ENCODE peak calls at places on chromosomes 4 and X, in four cellular contexts. One of them, this sample, is unnamed.

GRCh38 chr4:82099863-82100579 is 273.8 kb downstream of the HNRNPD start:
- DNase-seq in stimulated activated CD4-positive, alpha-beta T cell treated with anti-CD3 and anti-CD28 coated beads, Interleukin-1b, Interleukin-23, amount 100 ng/mL, for 1 hour: no peak
- DNase-seq in AG09319: no peak
- DNase-seq in ecto neural progenitor cell: no peak
- DNase-seq in this sample: no peak

GRCh38 chr4:55722132-55722531 is 86.0 kb upstream of the NMU start:
- DNase-seq in stimulated activated CD4-positive, alpha-beta T cell treated with anti-CD3 and anti-CD28 coated beads, Interleukin-1b, Interleukin-23, amount 100 ng/mL, for 1 hour: no peak
- DNase-seq in AG09319: no peak
- DNase-seq in ecto neural progenitor cell: no peak
- DNase-seq in this sample: no peak

GRCh38 chrX:120725874-120726273 is 96.0 kb upstream of the C1GALT1C1 start:
- DNase-seq in stimulated activated CD4-positive, alpha-beta T cell treated with anti-CD3 and anti-CD28 coated beads, Interleukin-1b, Interleukin-23, amount 100 ng/mL, for 1 hour: no peak
- DNase-seq in AG09319: no peak
- DNase-seq in ecto neural progenitor cell: no peak
- DNase-seq in this sample: no peak

GRCh38 chr4:145176641-145177432 is 3.6 kb downstream of the OTUD4 start:
- DNase-seq in stimulated activated CD4-positive, alpha-beta T cell treated with anti-CD3 and anti-CD28 coated beads, Interleukin-1b, Interleukin-23, amount 100 ng/mL, for 1 hour: no peak
- DNase-seq in AG09319: no peak
- DNase-seq in ecto neural progenitor cell: no peak
- DNase-seq in this sample: no peak

GRCh38 chrX:76509775-76510174 is 82.3 kb downstream of the MAGEE1 start:
- DNase-seq in stimulated activated CD4-positive, alpha-beta T cell treated with anti-CD3 and anti-CD28 coated beads, Interleukin-1b, Interleukin-23, amount 100 ng/mL, for 1 hour: no peak
- DNase-seq in AG09319: no peak
- DNase-seq in ecto neural progenitor cell: no peak
- DNase-seq in this sample: no peak

GRCh38 chrX:77668391-77669237 is 117.4 kb downstream of the ATRX start:
- DNase-seq in stimulated activated CD4-positive, alpha-beta T cell treated with anti-CD3 and anti-CD28 coated beads, Interleukin-1b, Interleukin-23, amount 100 ng/mL, for 1 hour: no peak
- DNase-seq in AG09319: no peak
- DNase-seq in ecto neural progenitor cell: no peak
- DNase-seq in this sample: no peak

GRCh38 chr4:114727426-114727825 is 128.8 kb downstream of the UGT8 start:
- DNase-seq in stimulated activated CD4-positive, alpha-beta T cell treated with anti-CD3 and anti-CD28 coated beads, Interleukin-1b, Interleukin-23, amount 100 ng/mL, for 1 hour: no peak
- DNase-seq in AG09319: no peak
- DNase-seq in ecto neural progenitor cell: peak
- DNase-seq in this sample: no peak

GRCh38 chr4:15262396-15262795 is 165.4 kb upstream of the C1QTNF7 start:
- DNase-seq in stimulated activated CD4-positive, alpha-beta T cell treated with anti-CD3 and anti-CD28 coated beads, Interleukin-1b, Interleukin-23, amount 100 ng/mL, for 1 hour: no peak
- DNase-seq in AG09319: no peak
- DNase-seq in ecto neural progenitor cell: no peak
- DNase-seq in this sample: no peak

GRCh38 chr4:149409186-149410056 is 406.2 kb downstream of the IQCM start:
- DNase-seq in stimulated activated CD4-positive, alpha-beta T cell treated with anti-CD3 and anti-CD28 coated beads, Interleukin-1b, Interleukin-23, amount 100 ng/mL, for 1 hour: no peak
- DNase-seq in AG09319: peak
- DNase-seq in ecto neural progenitor cell: no peak
- DNase-seq in this sample: no peak

GRCh38 chr4:113905301-113905700 is 74.1 kb downstream of the ARSJ start:
- DNase-seq in stimulated activated CD4-positive, alpha-beta T cell treated with anti-CD3 and anti-CD28 coated beads, Interleukin-1b, Interleukin-23, amount 100 ng/mL, for 1 hour: no peak
- DNase-seq in AG09319: peak
- DNase-seq in ecto neural progenitor cell: no peak
- DNase-seq in this sample: no peak

GRCh38 chrX:50594788-50595187 is 124.2 kb upstream of the DGKK start:
- DNase-seq in stimulated activated CD4-positive, alpha-beta T cell treated with anti-CD3 and anti-CD28 coated beads, Interleukin-1b, Interleukin-23, amount 100 ng/mL, for 1 hour: no peak
- DNase-seq in AG09319: no peak
- DNase-seq in ecto neural progenitor cell: no peak
- DNase-seq in this sample: peak

GRCh38 chrX:1086444-1087409 is 125.7 kb downstream of the CRLF2 start:
- DNase-seq in stimulated activated CD4-positive, alpha-beta T cell treated with anti-CD3 and anti-CD28 coated beads, Interleukin-1b, Interleukin-23, amount 100 ng/mL, for 1 hour: no peak
- DNase-seq in AG09319: no peak
- DNase-seq in ecto neural progenitor cell: no peak
- DNase-seq in this sample: no peak

GRCh38 chr4:125085-125820 is 952 bp downstream of the ZNF718 start:
- DNase-seq in stimulated activated CD4-positive, alpha-beta T cell treated with anti-CD3 and anti-CD28 coated beads, Interleukin-1b, Interleukin-23, amount 100 ng/mL, for 1 hour: no peak
- DNase-seq in AG09319: no peak
- DNase-seq in ecto neural progenitor cell: peak
- DNase-seq in this sample: peak

GRCh38 chr4:29970626-29971025 is 749.5 kb upstream of the PCDH7 start:
- DNase-seq in stimulated activated CD4-positive, alpha-beta T cell treated with anti-CD3 and anti-CD28 coated beads, Interleukin-1b, Interleukin-23, amount 100 ng/mL, for 1 hour: no peak
- DNase-seq in AG09319: no peak
- DNase-seq in ecto neural progenitor cell: peak
- DNase-seq in this sample: peak

GRCh38 chrX:40179333-40179732 is 81.6 kb upstream of the BCOR start:
- DNase-seq in stimulated activated CD4-positive, alpha-beta T cell treated with anti-CD3 and anti-CD28 coated beads, Interleukin-1b, Interleukin-23, amount 100 ng/mL, for 1 hour: no peak
- DNase-seq in AG09319: no peak
- DNase-seq in ecto neural progenitor cell: no peak
- DNase-seq in this sample: no peak

GRCh38 chr4:152920768-152921167 is 15.4 kb upstream of the FHDC1 start:
- DNase-seq in stimulated activated CD4-positive, alpha-beta T cell treated with anti-CD3 and anti-CD28 coated beads, Interleukin-1b, Interleukin-23, amount 100 ng/mL, for 1 hour: no peak
- DNase-seq in AG09319: no peak
- DNase-seq in ecto neural progenitor cell: no peak
- DNase-seq in this sample: no peak

GRCh38 chr4:67638157-67638556 is 62.8 kb downstream of the UBA6 start:
- DNase-seq in stimulated activated CD4-positive, alpha-beta T cell treated with anti-CD3 and anti-CD28 coated beads, Interleukin-1b, Interleukin-23, amount 100 ng/mL, for 1 hour: no peak
- DNase-seq in AG09319: no peak
- DNase-seq in ecto neural progenitor cell: no peak
- DNase-seq in this sample: no peak

GRCh38 chr4:40976343-40976742 is 226.6 kb downstream of the NSUN7 start:
- DNase-seq in stimulated activated CD4-positive, alpha-beta T cell treated with anti-CD3 and anti-CD28 coated beads, Interleukin-1b, Interleukin-23, amount 100 ng/mL, for 1 hour: no peak
- DNase-seq in AG09319: peak
- DNase-seq in ecto neural progenitor cell: no peak
- DNase-seq in this sample: no peak

GRCh38 chr4:78057135-78057599 is at the start of gene FRAS1:
- DNase-seq in stimulated activated CD4-positive, alpha-beta T cell treated with anti-CD3 and anti-CD28 coated beads, Interleukin-1b, Interleukin-23, amount 100 ng/mL, for 1 hour: no peak
- DNase-seq in AG09319: no peak
- DNase-seq in ecto neural progenitor cell: no peak
- DNase-seq in this sample: peak

GRCh38 chr4:138643827-138644226 is 371.8 kb upstream of the NOCT start:
- DNase-seq in stimulated activated CD4-positive, alpha-beta T cell treated with anti-CD3 and anti-CD28 coated beads, Interleukin-1b, Interleukin-23, amount 100 ng/mL, for 1 hour: no peak
- DNase-seq in AG09319: no peak
- DNase-seq in ecto neural progenitor cell: no peak
- DNase-seq in this sample: no peak

GRCh38 chrX:49177338-49177833 is 5.7 kb downstream of the PLP2 start:
- DNase-seq in stimulated activated CD4-positive, alpha-beta T cell treated with anti-CD3 and anti-CD28 coated beads, Interleukin-1b, Interleukin-23, amount 100 ng/mL, for 1 hour: no peak
- DNase-seq in AG09319: no peak
- DNase-seq in ecto neural progenitor cell: no peak
- DNase-seq in this sample: no peak

GRCh38 chr4:70895846-70896435 is 6.2 kb upstream of the MOB1B start:
- DNase-seq in stimulated activated CD4-positive, alpha-beta T cell treated with anti-CD3 and anti-CD28 coated beads, Interleukin-1b, Interleukin-23, amount 100 ng/mL, for 1 hour: no peak
- DNase-seq in AG09319: no peak
- DNase-seq in ecto neural progenitor cell: no peak
- DNase-seq in this sample: no peak

GRCh38 chrX:56564182-56564885 is 907 bp downstream of the UBQLN2 start:
- DNase-seq in stimulated activated CD4-positive, alpha-beta T cell treated with anti-CD3 and anti-CD28 coated beads, Interleukin-1b, Interleukin-23, amount 100 ng/mL, for 1 hour: no peak
- DNase-seq in AG09319: no peak
- DNase-seq in ecto neural progenitor cell: no peak
- DNase-seq in this sample: no peak

GRCh38 chr4:95949136-95949765 is 109.4 kb downstream of the PDHA2 start:
- DNase-seq in stimulated activated CD4-positive, alpha-beta T cell treated with anti-CD3 and anti-CD28 coated beads, Interleukin-1b, Interleukin-23, amount 100 ng/mL, for 1 hour: no peak
- DNase-seq in AG09319: no peak
- DNase-seq in ecto neural progenitor cell: no peak
- DNase-seq in this sample: no peak

GRCh38 chr4:165079476-165079875 is 25.8 kb downstream of the TRIM75 start:
- DNase-seq in stimulated activated CD4-positive, alpha-beta T cell treated with anti-CD3 and anti-CD28 coated beads, Interleukin-1b, Interleukin-23, amount 100 ng/mL, for 1 hour: no peak
- DNase-seq in AG09319: no peak
- DNase-seq in ecto neural progenitor cell: no peak
- DNase-seq in this sample: no peak

GRCh38 chr4:148026022-148026421 is 294.1 kb downstream of the ARHGAP10 start:
- DNase-seq in stimulated activated CD4-positive, alpha-beta T cell treated with anti-CD3 and anti-CD28 coated beads, Interleukin-1b, Interleukin-23, amount 100 ng/mL, for 1 hour: no peak
- DNase-seq in AG09319: peak
- DNase-seq in ecto neural progenitor cell: no peak
- DNase-seq in this sample: no peak

GRCh38 chr4:15234585-15235126 is 193.2 kb upstream of the C1QTNF7 start:
- DNase-seq in stimulated activated CD4-positive, alpha-beta T cell treated with anti-CD3 and anti-CD28 coated beads, Interleukin-1b, Interleukin-23, amount 100 ng/mL, for 1 hour: no peak
- DNase-seq in AG09319: peak
- DNase-seq in ecto neural progenitor cell: no peak
- DNase-seq in this sample: no peak

GRCh38 chrX:154541896-154542722 is 4.5 kb downstream of the G6PD start:
- DNase-seq in stimulated activated CD4-positive, alpha-beta T cell treated with anti-CD3 and anti-CD28 coated beads, Interleukin-1b, Interleukin-23, amount 100 ng/mL, for 1 hour: no peak
- DNase-seq in AG09319: peak
- DNase-seq in ecto neural progenitor cell: no peak
- DNase-seq in this sample: no peak

GRCh38 chr4:100169796-100170485 is 20.3 kb downstream of the DDIT4L start:
- DNase-seq in stimulated activated CD4-positive, alpha-beta T cell treated with anti-CD3 and anti-CD28 coated beads, Interleukin-1b, Interleukin-23, amount 100 ng/mL, for 1 hour: no peak
- DNase-seq in AG09319: no peak
- DNase-seq in ecto neural progenitor cell: no peak
- DNase-seq in this sample: no peak

GRCh38 chr4:102687373-102687981 is 73.3 kb downstream of the MANBA start:
- DNase-seq in stimulated activated CD4-positive, alpha-beta T cell treated with anti-CD3 and anti-CD28 coated beads, Interleukin-1b, Interleukin-23, amount 100 ng/mL, for 1 hour: no peak
- DNase-seq in AG09319: no peak
- DNase-seq in ecto neural progenitor cell: no peak
- DNase-seq in this sample: no peak

GRCh38 chr4:22090655-22091350 is 142.2 kb upstream of the KCNIP4 start:
- DNase-seq in stimulated activated CD4-positive, alpha-beta T cell treated with anti-CD3 and anti-CD28 coated beads, Interleukin-1b, Interleukin-23, amount 100 ng/mL, for 1 hour: no peak
- DNase-seq in AG09319: no peak
- DNase-seq in ecto neural progenitor cell: no peak
- DNase-seq in this sample: no peak